ENCODE peak calls at places on chromosome 1, in ten cellular contexts. K is GM23338, G is MM.1S, Y is PC-3, A is hepatocyte, O is GM23248, I is OCI-LY7, M is HCT116, L is SK-N-SH, R is Karpas-422. F is an unnamed sample.

GRCh38 chr1:171084091-171084490 is 6.6 kb upstream of the FMO3 start:
- DNase-seq in O (no peak), L (no peak), M (no peak), R (no peak), G (no peak), K (no peak), A (no peak), Y (no peak), I (no peak), F (no peak)

GRCh38 chr1:46616277-46617107 is at the start of gene MOB3C:
- DNase-seq in G (peak; percentile 55), R (peak; percentile 71), K (peak; percentile 80), I (peak; percentile 57), L (peak; percentile 89), M (no peak), Y (peak; percentile 71), A (peak; percentile 84), O (peak; percentile 88), F (peak; percentile 86)

GRCh38 chr1:16617101-16617727 is 3.9 kb upstream of the NBPF1 start:
- DNase-seq in K (peak; percentile 47), M (no peak), Y (no peak), G (no peak), I (no peak), O (no peak), R (no peak), A (no peak), L (peak; percentile 47), F (no peak)

GRCh38 chr1:88998716-88999115 is 6.3 kb upstream of the KYAT3 start:
- DNase-seq in Y (peak; percentile 93), A (peak; percentile 75), K (peak; percentile 85), I (peak; percentile 76), L (peak; percentile 53), M (peak; percentile 49), G (peak; percentile 79), O (peak; percentile 70), R (peak; percentile 93), F (peak; percentile 64)

GRCh38 chr1:209766051-209766450 is 10.2 kb downstream of the TRAF3IP3 start:
- DNase-seq in I (no peak), Y (no peak), K (no peak), M (no peak), G (peak; percentile 20), R (no peak), L (no peak), O (no peak), A (peak; percentile 14), F (no peak)

GRCh38 chr1:219432966-219433365 is 179.9 kb downstream of the ZC3H11B start:
- DNase-seq in I (no peak), L (no peak), R (no peak), A (no peak), M (no peak), Y (no peak), G (no peak), K (no peak), O (no peak), F (no peak)

GRCh38 chr1:89844236-89844807 is 23.5 kb downstream of the LRRC8D start:
- DNase-seq in A (no peak), M (no peak), K (no peak), I (peak; percentile 26), L (no peak), G (no peak), R (peak; percentile 78), Y (peak; percentile 9), O (peak; percentile 44), F (no peak)

GRCh38 chr1:77370588-77371306 is 88.9 kb downstream of the AK5 start:
- DNase-seq in O (peak; percentile 73), G (no peak), A (no peak), K (no peak), I (no peak), Y (peak; percentile 88), M (no peak), L (no peak), R (no peak), F (no peak)

GRCh38 chr1:55311057-55311631 is 96.0 kb upstream of the USP24 start:
- DNase-seq in L (peak; percentile 71), R (no peak), K (no peak), A (no peak), G (no peak), M (no peak), I (no peak), O (peak; percentile 61), Y (peak; percentile 60), F (no peak)

GRCh38 chr1:200738733-200739498 is at the start of gene CAMSAP2:
- DNase-seq in Y (peak; percentile 96), O (peak; percentile 95), L (peak; percentile 94), K (peak; percentile 83), R (peak; percentile 85), I (peak; percentile 77), M (peak; percentile 34), G (peak; percentile 84), A (peak; percentile 94), F (peak; percentile 88)

GRCh38 chr1:161718559-161719324 is 2.6 kb upstream of the FCRLB start:
- DNase-seq in L (no peak), I (peak; percentile 82), G (peak; percentile 25), A (no peak), M (no peak), Y (no peak), R (peak; percentile 98), O (no peak), K (no peak), F (no peak)

GRCh38 chr1:39689635-39690034 is 1.6 kb downstream of the HPCAL4 start:
- DNase-seq in G (no peak), K (no peak), A (no peak), O (no peak), M (no peak), Y (no peak), I (no peak), R (no peak), L (peak; percentile 51), F (no peak)

DNA sequence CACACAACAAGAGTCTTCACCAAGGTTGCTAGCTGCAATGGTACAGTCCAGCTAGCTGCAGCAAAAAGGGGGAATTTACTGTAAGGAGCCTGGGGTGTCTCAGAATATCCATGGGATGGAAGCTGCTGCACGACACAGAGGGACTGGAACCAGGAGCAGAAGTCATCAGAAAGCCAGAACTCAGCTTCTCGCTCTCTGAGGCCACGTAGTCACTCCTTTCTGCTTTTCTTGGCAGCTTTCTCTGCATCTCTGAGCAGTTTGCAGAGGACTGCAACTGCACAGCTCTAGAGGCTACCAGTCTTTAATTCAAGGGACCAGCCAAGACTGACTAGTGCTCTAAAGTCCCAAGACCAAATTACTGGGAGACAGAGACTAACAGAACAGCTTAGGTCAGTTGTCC is 27.0 kb upstream of the IL10 start:
- DNase-seq in M (no peak), I (no peak), Y (no peak), R (no peak), L (no peak), A (no peak), O (peak; percentile 56), G (no peak), K (no peak), F (no peak)
- H3K9me2 ChIP-seq in M (no peaks in the 10 kb centered on the region), I (no peaks in the 10 kb centered on the region), Y (no peaks in the 10 kb centered on the region), R (no peaks in the 10 kb centered on the region), L (no peaks in the 10 kb centered on the region), A (no peaks in the 10 kb centered on the region), O (no peaks in the 10 kb centered on the region), G (no peaks in the 10 kb centered on the region), K (no peaks in the 10 kb centered on the region), F (no peaks in the 10 kb centered on the region)

DNA sequence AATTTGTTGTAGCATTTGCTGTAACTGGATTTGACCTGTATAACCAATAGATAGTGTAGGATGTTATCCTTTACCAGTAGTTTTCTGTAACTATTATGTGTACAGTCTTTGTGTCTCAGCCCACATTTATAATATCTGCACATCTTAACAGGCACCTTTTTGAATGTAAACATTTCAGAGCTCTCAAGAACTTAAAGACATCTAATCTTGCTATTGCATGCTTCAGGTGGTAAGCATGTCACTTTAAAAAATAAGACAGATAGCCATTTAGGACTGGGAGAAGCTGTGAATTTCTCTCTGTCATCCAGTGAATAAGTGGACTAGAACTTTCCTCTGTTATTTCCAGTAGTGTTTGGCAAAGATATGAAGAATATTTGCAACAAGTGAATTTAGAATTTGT is 22.6 kb upstream of the GPR52 start:
- DNase-seq in R (no peak), O (no peak), A (no peak), I (no peak), G (no peak), Y (no peak), M (no peak), K (no peak), L (no peak), F (no peak)
- H3K9me2 ChIP-seq in R (no peaks in the 10 kb centered on the region), O (no peaks in the 10 kb centered on the region), A (no peaks in the 10 kb centered on the region), I (peaks cover 8% of the 10 kb centered on the region), G (no peaks in the 10 kb centered on the region), Y (no peaks in the 10 kb centered on the region), M (no peaks in the 10 kb centered on the region), K (no peaks in the 10 kb centered on the region), L (no peaks in the 10 kb centered on the region), F (no peaks in the 10 kb centered on the region)

GRCh38 chr1:204359474-204360255 is at the start of gene PLEKHA6:
- DNase-seq in Y (no peak), G (no peak), L (peak; percentile 82), A (peak; percentile 52), K (peak; percentile 67), O (peak; percentile 73), R (peak; percentile 48), I (no peak), M (no peak), F (peak; percentile 18)

GRCh38 chr1:204362984-204363334 is 3.2 kb upstream of the PLEKHA6 start:
- DNase-seq in I (no peak), K (no peak), M (no peak), Y (no peak), L (no peak), R (no peak), O (no peak), G (no peak), A (no peak), F (no peak)

GRCh38 chr1:204361781-204362180 is 2.1 kb upstream of the PLEKHA6 start:
- DNase-seq in I (no peak), M (no peak), R (no peak), O (no peak), A (no peak), Y (no peak), G (no peak), L (no peak), K (no peak), F (no peak)

GRCh38 chr1:204360314-204360713 is 585 bp upstream of the PLEKHA6 start:
- DNase-seq in K (no peak), M (no peak), L (no peak), I (no peak), A (no peak), G (no peak), O (no peak), R (no peak), Y (no peak), F (no peak)

DNA sequence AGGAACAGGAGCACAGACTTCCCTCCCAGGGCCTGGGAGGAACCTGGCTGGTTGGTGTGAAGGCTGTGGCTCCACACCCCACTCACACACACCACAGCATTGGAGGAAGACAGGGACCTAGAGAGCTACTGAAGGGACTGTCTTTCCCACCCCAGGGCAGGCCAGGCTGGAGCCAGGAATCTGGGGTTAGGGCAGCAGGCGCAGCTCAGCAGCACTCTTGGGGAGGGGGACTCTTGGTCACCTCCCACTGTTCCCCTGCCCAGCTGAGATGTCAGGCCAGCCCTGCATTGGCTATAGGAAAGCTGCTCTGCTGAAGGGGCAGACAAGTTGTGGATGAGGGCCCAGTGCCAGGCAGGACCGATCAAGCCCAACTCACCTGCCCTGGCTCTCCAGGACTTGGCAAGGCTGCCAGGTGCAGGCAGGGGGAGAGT is 1.6 kb upstream of the PLEKHA6 start:
- DNase-seq in Y (no peak), G (no peak), A (no peak), R (no peak), K (no peak), M (no peak), L (no peak), O (no peak), I (no peak), F (peak; percentile 9)
- H3K9me2 ChIP-seq in Y (no peaks in the 10 kb centered on the region), G (no peaks in the 10 kb centered on the region), A (no peaks in the 10 kb centered on the region), R (no peaks in the 10 kb centered on the region), K (no peaks in the 10 kb centered on the region), M (no peaks in the 10 kb centered on the region), L (no peaks in the 10 kb centered on the region), O (no peaks in the 10 kb centered on the region), I (no peaks in the 10 kb centered on the region), F (no peaks in the 10 kb centered on the region)

GRCh38 chr1:214567481-214567980 is 16.1 kb upstream of the PTPN14 start:
- DNase-seq in M (no peak), A (no peak), G (no peak), L (no peak), O (no peak), K (no peak), I (no peak), R (no peak), Y (no peak), F (no peak)
- H3K9me2 ChIP-seq in M (no peaks in the 10 kb centered on the region), A (no peaks in the 10 kb centered on the region), G (no peaks in the 10 kb centered on the region), L (no peaks in the 10 kb centered on the region), O (no peaks in the 10 kb centered on the region), K (no peaks in the 10 kb centered on the region), I (no peaks in the 10 kb centered on the region), R (no peaks in the 10 kb centered on the region), Y (no peaks in the 10 kb centered on the region), F (no peaks in the 10 kb centered on the region)

F was measured in PC-9.